ENCODE peak calls at places on chromosomes 1 and 21, in seven cellular contexts. P is left ventricle myocardium inferior; T is CD8-positive, alpha-beta memory T cell; Z is CD4-positive, alpha-beta memory T cell; N is upper lobe of right lung; V is effector memory CD4-positive, alpha-beta T cell; D is heart left ventricle. X is an unnamed sample.

GRCh38 chr1:191671236-191671635 is 487.0 kb upstream of the RGS18 start:
- DNase-seq in Z (no peak), T (no peak), N (no peak), P (no peak), V (no peak), D (no peak), X (no peak)

GRCh38 chr1:173960625-173961024 is 43.5 kb upstream of the SERPINC1 start:
- DNase-seq in V (no peak), Z (no peak), P (no peak), N (no peak), D (no peak), T (no peak), X (no peak)

GRCh38 chr21:22476726-22477646 is 1478.8 kb downstream of the NCAM2 start:
- DNase-seq in Z (no peak), V (no peak), T (no peak), N (no peak), P (no peak), D (no peak), X (no peak)

GRCh38 chr1:56710646-56711045 is 65.5 kb downstream of the PRKAA2 start:
- DNase-seq in D (no peak), V (no peak), P (no peak), Z (no peak), N (no peak), T (no peak), X (no peak)

GRCh38 chr1:154557939-154558609 is 388 bp downstream of the UBE2Q1 start:
- DNase-seq in V (peak; percentile 37), Z (peak; percentile 20), N (peak; percentile 85), D (peak; percentile 63), T (peak; percentile 15), P (peak; percentile 66), X (peak; percentile 43)

GRCh38 chr1:23126801-23127200 is 41.9 kb downstream of the LUZP1 start:
- DNase-seq in N (no peak), P (no peak), Z (no peak), D (no peak), T (no peak), V (no peak), X (no peak)

GRCh38 chr1:20426923-20427322 is 59.1 kb downstream of the CAMK2N1 start:
- DNase-seq in P (no peak), D (no peak), V (no peak), T (no peak), N (no peak), Z (no peak), X (no peak)

GRCh38 chr1:187630653-187631380 is 802.1 kb downstream of the PLA2G4A start:
- DNase-seq in N (no peak), D (no peak), T (no peak), P (no peak), Z (no peak), V (no peak), X (no peak)

GRCh38 chr1:200035956-200036615 is 8.6 kb downstream of the NR5A2 start:
- DNase-seq in N (no peak), D (no peak), P (no peak), T (no peak), V (no peak), Z (no peak), X (no peak)

GRCh38 chr1:221743416-221744208 is 1.7 kb upstream of the DUSP10 start:
- DNase-seq in P (no peak), D (no peak), N (no peak), T (no peak), V (no peak), Z (no peak), X (no peak)

GRCh38 chr1:9892563-9893528 is 17.2 kb downstream of the CTNNBIP1 start:
- DNase-seq in D (peak; percentile 45), V (no peak), P (no peak), N (no peak), Z (no peak), T (no peak), X (no peak)

GRCh38 chr1:166950156-166950555 is 25.2 kb downstream of the ILDR2 start:
- DNase-seq in N (no peak), D (no peak), Z (no peak), T (no peak), V (no peak), P (no peak), X (no peak)

DNA sequence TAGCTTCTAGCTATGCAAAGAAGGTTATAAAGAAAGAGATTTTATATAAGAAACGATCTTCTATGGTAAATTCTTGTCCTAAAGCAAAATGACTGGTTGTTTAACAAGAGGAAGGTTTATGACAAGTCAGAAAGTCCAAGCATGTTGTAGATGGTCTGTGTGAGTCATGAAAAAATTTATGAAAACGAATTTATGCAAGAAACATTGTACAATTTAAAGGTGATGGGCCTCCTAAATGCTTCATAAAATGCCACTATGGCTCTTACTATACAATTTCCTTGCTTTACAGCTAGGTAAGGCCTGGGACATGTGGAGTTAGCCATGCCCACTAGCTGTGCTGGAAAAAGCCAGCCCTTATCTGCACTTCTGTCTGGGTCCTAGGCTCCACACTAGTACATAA is 125.4 kb downstream of the PTGER3 start:
- DNase-seq in Z (no peak), V (no peak), T (no peak), N (no peak), P (no peak), D (no peak), X (no peak)
- H3K4me3 ChIP-seq in Z (no peak overlapping the region), V (no peak overlapping the region), T (no peak overlapping the region), N (no peak overlapping the region), P (no peak overlapping the region), D (no peak overlapping the region), X (no peak overlapping the region)

DNA sequence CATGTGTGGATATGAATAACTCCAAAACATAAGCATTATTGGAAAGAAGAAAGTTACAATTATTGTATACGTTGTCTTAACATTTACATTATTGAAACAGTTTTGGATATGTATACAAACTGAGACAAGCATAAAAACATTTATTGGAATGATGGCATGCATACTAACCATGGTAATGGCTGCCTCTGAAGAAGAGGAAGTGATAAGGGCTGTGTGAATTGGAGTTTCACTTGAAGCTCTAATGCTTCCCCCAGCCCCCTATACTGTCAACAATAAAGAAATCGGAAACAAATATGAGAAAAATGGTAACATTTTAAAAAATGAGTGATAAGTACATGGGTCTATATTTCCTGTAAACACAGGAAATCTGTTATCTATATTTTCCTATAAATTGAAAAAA is 367.7 kb upstream of the DPYD start:
- DNase-seq in P (no peak), V (no peak), Z (no peak), D (no peak), N (no peak), T (no peak), X (no peak)
- H3K4me3 ChIP-seq in P (no peak overlapping the region), V (no peak overlapping the region), Z (no peak overlapping the region), D (no peak overlapping the region), N (no peak overlapping the region), T (no peak overlapping the region), X (no peak overlapping the region)

DNA sequence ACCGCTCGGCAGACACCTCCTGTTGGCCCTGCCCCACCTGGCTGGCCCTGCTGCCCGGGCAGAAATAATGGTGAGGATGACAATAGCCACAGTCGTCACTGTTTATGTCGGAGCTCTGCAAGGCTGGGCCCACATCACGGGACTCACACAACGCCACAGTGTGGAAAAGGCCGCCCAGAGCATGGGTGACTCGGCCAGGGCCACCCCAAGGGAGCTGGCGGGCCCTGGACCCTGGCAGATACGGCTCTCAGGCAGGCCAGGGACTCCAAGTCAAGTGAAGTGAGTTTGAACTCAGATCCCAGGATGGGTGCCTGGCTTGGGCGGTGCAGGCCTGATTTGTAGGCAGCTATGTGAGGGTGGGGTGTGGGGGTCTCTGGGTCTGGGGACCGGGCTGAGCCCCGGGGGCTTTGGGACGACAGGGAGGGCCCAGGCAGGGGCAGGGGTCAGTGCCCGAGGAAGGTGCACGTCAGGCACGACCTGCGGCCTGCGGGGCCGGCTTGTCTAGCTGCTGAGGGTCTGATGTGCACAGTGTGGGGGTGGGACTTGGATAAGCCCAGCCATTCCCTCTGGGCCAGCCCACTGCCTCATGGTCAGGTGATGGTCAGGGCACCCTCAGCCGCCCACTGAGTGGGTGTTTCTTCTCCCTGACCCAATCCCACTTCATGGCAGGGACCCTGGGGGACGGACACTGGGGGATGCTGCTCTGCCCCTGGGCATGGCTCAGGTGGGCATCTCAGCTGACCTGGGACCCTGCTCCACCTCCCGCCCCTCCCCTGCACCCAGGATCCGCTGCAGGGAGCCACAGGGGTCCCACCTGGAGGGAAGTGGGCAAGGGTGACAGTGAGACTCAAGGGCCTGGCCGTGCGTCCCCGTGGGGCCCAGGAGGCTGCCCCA is 1.0 kb downstream of the RNF223 start:
- DNase-seq in D (no peak), Z (no peak), T (no peak), N (peak; percentile 61), V (no peak), P (no peak), X (no peak)
- H3K4me3 ChIP-seq in D (no peak overlapping the region), Z (no peak overlapping the region), T (no peak overlapping the region), N (no peak overlapping the region), V (no peak overlapping the region), P (no peak overlapping the region), X (no peak overlapping the region)

DNA sequence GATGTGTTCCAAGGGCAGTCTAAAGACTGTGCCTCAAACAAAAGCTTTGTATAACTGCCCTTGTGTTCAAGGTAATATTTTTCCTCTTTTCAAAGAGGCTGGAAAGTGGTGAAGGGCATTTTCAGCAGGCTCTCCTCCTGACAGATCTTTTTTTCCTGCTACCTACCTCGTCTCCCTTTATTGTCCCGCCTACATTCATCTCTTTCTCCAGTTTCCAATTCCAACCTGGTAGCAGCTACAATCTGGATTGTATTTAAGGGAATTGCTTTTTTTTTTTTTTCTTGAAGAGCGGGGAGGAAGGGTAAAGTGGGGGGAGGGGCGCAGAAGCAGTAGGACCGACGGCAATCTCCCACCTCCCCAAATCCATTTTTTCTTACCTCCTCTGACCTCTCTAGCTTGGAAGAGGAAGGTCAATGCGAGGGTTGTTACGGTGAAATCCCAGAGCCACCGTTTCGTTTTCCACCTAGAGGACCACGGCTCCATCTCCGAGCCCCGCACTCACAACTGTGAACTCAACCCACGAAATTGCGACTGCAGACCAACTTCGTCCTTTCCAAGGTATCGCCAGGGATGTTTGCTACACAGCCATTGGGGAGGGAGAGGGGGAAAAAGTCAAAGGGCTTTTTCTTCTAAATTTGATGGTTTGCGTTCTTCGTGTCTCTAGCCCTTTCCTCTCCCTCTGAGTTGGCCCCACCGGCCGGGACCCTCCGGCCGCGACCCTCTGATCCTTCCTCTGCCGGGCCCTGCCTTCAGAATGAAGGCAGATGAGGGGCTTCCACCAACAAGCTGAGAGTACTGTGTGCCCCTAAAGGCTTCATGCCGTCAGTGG is at the start of gene COL11A1:
- DNase-seq in D (no peak), N (no peak), T (no peak), V (no peak), Z (no peak), P (no peak), X (no peak)
- H3K4me3 ChIP-seq in D (peak within 1 kb of the TSS; percentile 28), N (peak within 1 kb of the TSS; percentile 28), T (no peak within 1 kb of the TSS), V (no peak within 1 kb of the TSS), Z (no peak within 1 kb of the TSS), P (peak within 1 kb of the TSS; percentile 63), X (peak within 1 kb of the TSS; percentile 91)

DNA sequence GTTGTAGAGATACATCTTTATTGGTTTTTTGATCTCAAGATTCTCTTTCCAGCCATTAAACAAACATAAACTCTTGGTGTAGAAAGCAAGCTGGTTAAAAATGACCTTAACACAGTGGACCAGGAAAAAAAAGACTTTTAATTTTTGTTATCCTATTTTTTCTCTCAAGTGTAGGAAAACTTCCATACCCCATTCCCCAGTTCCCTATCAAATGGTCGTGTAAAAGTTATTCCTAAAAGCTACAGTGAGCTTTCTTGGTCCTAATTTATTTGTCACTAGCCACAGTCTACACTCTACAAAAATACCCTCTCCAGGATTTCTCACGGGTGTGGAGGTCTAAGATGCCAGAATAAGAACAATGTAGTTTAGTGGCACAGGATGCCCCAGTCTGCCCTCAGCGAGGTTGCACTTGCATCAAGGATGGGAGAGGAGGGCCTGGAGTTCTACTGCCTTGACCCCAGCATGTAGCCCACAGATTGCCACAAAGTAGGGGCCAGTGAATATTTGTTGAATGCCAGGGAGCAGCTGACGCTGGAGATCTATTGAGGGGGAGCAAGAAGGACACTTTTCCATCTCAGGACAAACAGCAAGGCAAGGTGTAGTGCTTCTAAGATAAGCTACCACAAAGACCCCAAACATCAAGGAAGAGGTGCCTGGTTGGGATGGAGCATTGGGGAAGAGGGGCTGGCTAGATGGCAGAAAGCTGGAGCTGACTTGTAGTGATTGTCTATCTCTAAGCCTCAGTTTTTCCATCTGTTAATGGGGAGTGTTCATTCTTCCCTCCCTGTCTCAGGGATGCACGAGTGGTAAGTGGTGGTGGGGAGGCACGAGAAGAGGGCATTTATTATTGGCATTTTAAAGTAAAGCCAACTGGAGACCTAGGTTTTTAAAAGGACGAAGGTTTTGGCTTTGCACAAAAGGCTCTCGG is 1.8 kb downstream of the MYCL start:
- DNase-seq in D (no peak), V (no peak), P (no peak), Z (no peak), T (no peak), N (no peak), X (no peak)
- H3K4me3 ChIP-seq in D (no peak overlapping the region), V (no peak overlapping the region), P (peak overlapping the region; percentile 76), Z (no peak overlapping the region), T (no peak overlapping the region), N (peak overlapping the region; percentile 56), X (peak overlapping the region; percentile 52)

X was measured in BE2C.